ENCODE peak calls at places on chromosomes 7 and 10, in six cellular contexts. One of them, this sample, is unnamed.
A peak's percentile ranks its signal among the peaks of the same experiment; 100 is the strongest.

GRCh38 chr7:100867796-100868485 is 754 bp downstream of the TRIP6 start:
- DNase-seq in ureter: no peak
- DNase-seq in GM19239: no peak
- DNase-seq in T-cell: no peak
- DNase-seq in foreskin melanocyte: no peak
- DNase-seq in EH: no peak
- DNase-seq in this sample: peak; percentile 74

GRCh38 chr10:128297709-128298457 is 171.7 kb upstream of the MKI67 start:
- DNase-seq in foreskin melanocyte: no peak
- DNase-seq in T-cell: no peak
- DNase-seq in ureter: no peak
- DNase-seq in EH: no peak
- DNase-seq in GM19239: no peak
- DNase-seq in this sample: no peak

GRCh38 chr7:151990567-151990966 is 34.3 kb downstream of the GALNTL5 start:
- DNase-seq in GM19239: no peak
- DNase-seq in T-cell: no peak
- DNase-seq in ureter: no peak
- DNase-seq in foreskin melanocyte: no peak
- DNase-seq in EH: peak; percentile 31
- DNase-seq in this sample: no peak

GRCh38 chr7:159006610-159007130 is 138.0 kb downstream of the VIPR2 start:
- DNase-seq in GM19239: no peak
- DNase-seq in ureter: no peak
- DNase-seq in EH: no peak
- DNase-seq in foreskin melanocyte: no peak
- DNase-seq in T-cell: no peak
- DNase-seq in this sample: no peak

GRCh38 chr7:116598278-116598677 is 73.4 kb downstream of the CAV1 start:
- DNase-seq in T-cell: no peak
- DNase-seq in foreskin melanocyte: no peak
- DNase-seq in ureter: no peak
- DNase-seq in EH: peak; percentile 13
- DNase-seq in GM19239: no peak
- DNase-seq in this sample: no peak

GRCh38 chr7:138030679-138031351 is 28.9 kb upstream of the CREB3L2 start:
- DNase-seq in ureter: no peak
- DNase-seq in GM19239: no peak
- DNase-seq in T-cell: no peak
- DNase-seq in foreskin melanocyte: peak; percentile 48
- DNase-seq in EH: peak; percentile 9
- DNase-seq in this sample: no peak

GRCh38 chr7:67462781-67463191 is 466.2 kb downstream of the TYW1 start:
- DNase-seq in GM19239: no peak
- DNase-seq in EH: no peak
- DNase-seq in foreskin melanocyte: no peak
- DNase-seq in T-cell: no peak
- DNase-seq in ureter: peak; percentile 47
- DNase-seq in this sample: no peak

GRCh38 chr10:103761075-103761920 is 94.1 kb downstream of the SH3PXD2A start:
- DNase-seq in GM19239: no peak
- DNase-seq in foreskin melanocyte: no peak
- DNase-seq in ureter: no peak
- DNase-seq in T-cell: no peak
- DNase-seq in EH: no peak
- DNase-seq in this sample: no peak

GRCh38 chr10:103661198-103661950 is 167.9 kb downstream of the NEURL1 start:
- DNase-seq in GM19239: peak; percentile 53
- DNase-seq in EH: peak; percentile 96
- DNase-seq in ureter: peak; percentile 86
- DNase-seq in foreskin melanocyte: peak; percentile 77
- DNase-seq in T-cell: peak; percentile 68
- DNase-seq in this sample: peak; percentile 89

GRCh38 chr10:132463333-132464255 is 66.6 kb downstream of the PWWP2B start:
- DNase-seq in EH: no peak
- DNase-seq in T-cell: no peak
- DNase-seq in GM19239: no peak
- DNase-seq in foreskin melanocyte: no peak
- DNase-seq in ureter: no peak
- DNase-seq in this sample: no peak

GRCh38 chr10:44864042-44864436 is 47.1 kb upstream of the TMEM72 start:
- DNase-seq in GM19239: no peak
- DNase-seq in T-cell: peak; percentile 19
- DNase-seq in ureter: no peak
- DNase-seq in EH: no peak
- DNase-seq in foreskin melanocyte: no peak
- DNase-seq in this sample: peak; percentile 83

GRCh38 chr10:11758527-11759236 is 16.5 kb downstream of the ECHDC3 start:
- DNase-seq in T-cell: no peak
- DNase-seq in EH: no peak
- DNase-seq in GM19239: no peak
- DNase-seq in foreskin melanocyte: no peak
- DNase-seq in ureter: no peak
- DNase-seq in this sample: no peak

GRCh38 chr10:96720422-96721206 is at the start of gene PIK3AP1:
- DNase-seq in EH: peak; percentile 20
- DNase-seq in GM19239: peak; percentile 41
- DNase-seq in foreskin melanocyte: no peak
- DNase-seq in ureter: no peak
- DNase-seq in T-cell: peak; percentile 17
- DNase-seq in this sample: peak; percentile 76

GRCh38 chr7:130400120-130400572 is 19.9 kb downstream of the CPA1 start:
- DNase-seq in T-cell: no peak
- DNase-seq in EH: peak; percentile 92
- DNase-seq in ureter: no peak
- DNase-seq in foreskin melanocyte: no peak
- DNase-seq in GM19239: no peak
- DNase-seq in this sample: no peak

GRCh38 chr10:3537518-3537917 is 247.5 kb downstream of the KLF6 start:
- DNase-seq in GM19239: no peak
- DNase-seq in T-cell: no peak
- DNase-seq in foreskin melanocyte: no peak
- DNase-seq in EH: no peak
- DNase-seq in ureter: no peak
- DNase-seq in this sample: no peak

GRCh38 chr10:72665925-72666324 is 26.0 kb upstream of the MCU start:
- DNase-seq in foreskin melanocyte: no peak
- DNase-seq in EH: peak; percentile 69
- DNase-seq in GM19239: no peak
- DNase-seq in ureter: no peak
- DNase-seq in T-cell: no peak
- DNase-seq in this sample: no peak

GRCh38 chr7:154888690-154889089 is 114.2 kb downstream of the PAXIP1 start:
- DNase-seq in foreskin melanocyte: no peak
- DNase-seq in T-cell: no peak
- DNase-seq in GM19239: no peak
- DNase-seq in ureter: no peak
- DNase-seq in EH: no peak
- DNase-seq in this sample: no peak

GRCh38 chr10:99711129-99711719 is 20.7 kb downstream of the COX15 start:
- DNase-seq in ureter: no peak
- DNase-seq in EH: peak; percentile 82
- DNase-seq in GM19239: peak; percentile 13
- DNase-seq in T-cell: no peak
- DNase-seq in foreskin melanocyte: peak; percentile 46
- DNase-seq in this sample: no peak

GRCh38 chr7:73830872-73831655 is at the start of gene CLDN4:
- DNase-seq in T-cell: no peak
- DNase-seq in GM19239: no peak
- DNase-seq in EH: peak; percentile 23
- DNase-seq in foreskin melanocyte: no peak
- DNase-seq in ureter: peak; percentile 93
- DNase-seq in this sample: peak; percentile 85

GRCh38 chr10:11631890-11632587 is 20.6 kb upstream of the USP6NL start:
- DNase-seq in T-cell: no peak
- DNase-seq in ureter: no peak
- DNase-seq in EH: no peak
- DNase-seq in GM19239: peak; percentile 48
- DNase-seq in foreskin melanocyte: no peak
- DNase-seq in this sample: no peak